ENCODE peak calls at places on chromosomes 13 and 19, in five cellular contexts. G is bronchial epithelial cell, E is astrocyte of the cerebellum, K is mucosa of descending colon, L is vagina. Z is an unnamed sample.

GRCh38 chr13:99968521-99969367 is 2.8 kb downstream of the ZIC5 start:
- DNase-seq in L (no peak), G (no peak), E (no peak), K (peak), Z (peak)

GRCh38 chr13:45747071-45747470 is 45.0 kb downstream of the CBY2 start:
- DNase-seq in G (no peak), L (no peak), K (no peak), E (no peak), Z (no peak)

GRCh38 chr19:13839938-13840750 is 36.8 kb upstream of the NANOS3 start:
- DNase-seq in K (peak), E (no peak), L (no peak), G (peak), Z (no peak)

GRCh38 chr19:4553092-4553695 is 6.3 kb downstream of the SEMA6B start:
- DNase-seq in K (no peak), E (no peak), L (no peak), G (no peak), Z (no peak)

GRCh38 chr13:20699715-20700114 is 3.8 kb upstream of the IL17D start:
- DNase-seq in L (no peak), E (no peak), K (no peak), G (no peak), Z (no peak)

GRCh38 chr13:41017153-41017552 is 2.0 kb downstream of the ELF1 start:
- DNase-seq in L (no peak), K (peak), G (no peak), E (no peak), Z (no peak)

GRCh38 chr19:28963481-28964245 is 249.3 kb downstream of the UQCRFS1 start:
- DNase-seq in G (no peak), L (no peak), E (no peak), K (no peak), Z (no peak)

GRCh38 chr19:57708641-57709354 is at the start of gene ZNF154:
- DNase-seq in G (peak), E (peak), L (no peak), K (peak), Z (peak)

GRCh38 chr19:814108-815078 is 7.4 kb downstream of the PLPPR3 start:
- DNase-seq in K (no peak), L (no peak), E (no peak), G (no peak), Z (no peak)

GRCh38 chr13:95355491-95355890 is 54.2 kb upstream of the ABCC4 start:
- DNase-seq in G (peak), K (no peak), E (peak), L (no peak), Z (no peak)

GRCh38 chr13:113880651-113881611 is 17.1 kb upstream of the GAS6 start:
- DNase-seq in E (no peak), G (peak), K (no peak), L (peak), Z (no peak)

GRCh38 chr13:35979378-35979911 is 151.7 kb downstream of the DCLK1 start:
- DNase-seq in L (no peak), E (peak), G (peak), K (peak), Z (no peak)

GRCh38 chr13:101785858-101786257 is 333.4 kb downstream of the ITGBL1 start:
- DNase-seq in L (no peak), K (no peak), G (peak), E (peak), Z (peak)
- TF ChIP-seq CTCF in L (no peak), K (no peak), G (peak), E (peak), Z (no peak)

DNA sequence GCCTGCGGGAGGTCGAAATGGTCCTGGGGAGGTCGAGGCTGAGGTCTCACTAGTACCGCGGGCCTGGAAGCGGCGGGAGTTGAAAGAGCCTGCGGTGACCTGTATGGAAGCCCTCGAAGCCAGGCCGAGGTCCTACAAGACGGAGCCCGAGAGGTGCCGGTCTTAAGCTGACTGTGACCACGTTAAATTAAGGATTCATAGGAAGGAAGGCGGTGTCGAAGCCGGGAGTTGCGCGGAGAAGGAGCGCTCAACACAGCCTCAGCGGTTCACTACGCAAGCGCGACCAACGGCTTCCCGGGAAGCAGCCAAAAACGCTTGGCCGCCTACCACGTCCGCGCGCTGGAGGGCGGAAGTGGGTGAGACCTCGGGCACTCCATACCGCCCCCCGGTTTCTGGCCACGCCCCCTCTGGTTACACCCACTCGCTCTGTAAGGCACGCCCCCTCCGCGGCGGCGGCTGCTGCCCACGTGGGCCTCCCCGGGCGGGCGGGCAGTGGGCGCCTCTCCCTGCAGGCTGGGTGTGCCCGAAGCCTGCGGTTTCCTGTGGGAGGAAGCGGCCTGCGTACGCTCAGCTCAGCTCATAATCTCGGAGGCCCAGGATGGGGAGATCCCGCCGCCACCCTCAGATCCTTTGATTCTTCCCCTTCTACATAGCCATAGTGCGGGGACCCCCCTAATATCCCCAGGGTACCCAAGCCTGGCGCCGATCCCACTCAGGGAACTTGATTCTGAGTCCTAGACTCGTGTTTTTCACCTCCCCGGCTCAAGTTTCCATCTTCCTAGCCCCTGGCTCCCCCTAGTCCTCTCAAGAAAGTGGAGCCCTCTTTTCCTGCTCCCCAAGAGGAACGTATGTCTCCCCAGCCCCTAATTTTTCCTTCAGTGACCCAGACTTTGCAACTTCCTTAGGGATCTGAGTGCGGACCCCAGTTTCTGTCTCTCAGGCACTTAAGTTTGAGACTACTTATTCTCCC is 3.4 kb upstream of the EMP3 start:
- DNase-seq in G (peak), K (peak), L (no peak), E (peak), Z (peak)
- TF ChIP-seq CTCF in G (peak), K (peak), L (no peak), E (no peak), Z (no peak)

GRCh38 chr19:32254128-32254527 is 91.3 kb upstream of the ZNF507 start:
- DNase-seq in G (no peak), E (no peak), K (no peak), L (peak), Z (no peak)

GRCh38 chr19:32258167-32258566 is 87.2 kb upstream of the ZNF507 start:
- DNase-seq in G (no peak), K (no peak), L (peak), E (no peak), Z (no peak)

GRCh38 chr19:32256341-32256975 is 89.0 kb upstream of the ZNF507 start:
- DNase-seq in E (no peak), K (no peak), G (no peak), L (peak), Z (no peak)

GRCh38 chr19:32255566-32256295 is 89.7 kb upstream of the ZNF507 start:
- DNase-seq in K (no peak), G (no peak), L (peak), E (no peak), Z (no peak)

GRCh38 chr19:32257326-32258073 is 87.9 kb upstream of the ZNF507 start:
- DNase-seq in E (no peak), K (no peak), L (peak), G (no peak), Z (no peak)
- TF ChIP-seq CTCF in E (no peak), K (no peak), L (no peak), G (no peak), Z (no peak)

DNA sequence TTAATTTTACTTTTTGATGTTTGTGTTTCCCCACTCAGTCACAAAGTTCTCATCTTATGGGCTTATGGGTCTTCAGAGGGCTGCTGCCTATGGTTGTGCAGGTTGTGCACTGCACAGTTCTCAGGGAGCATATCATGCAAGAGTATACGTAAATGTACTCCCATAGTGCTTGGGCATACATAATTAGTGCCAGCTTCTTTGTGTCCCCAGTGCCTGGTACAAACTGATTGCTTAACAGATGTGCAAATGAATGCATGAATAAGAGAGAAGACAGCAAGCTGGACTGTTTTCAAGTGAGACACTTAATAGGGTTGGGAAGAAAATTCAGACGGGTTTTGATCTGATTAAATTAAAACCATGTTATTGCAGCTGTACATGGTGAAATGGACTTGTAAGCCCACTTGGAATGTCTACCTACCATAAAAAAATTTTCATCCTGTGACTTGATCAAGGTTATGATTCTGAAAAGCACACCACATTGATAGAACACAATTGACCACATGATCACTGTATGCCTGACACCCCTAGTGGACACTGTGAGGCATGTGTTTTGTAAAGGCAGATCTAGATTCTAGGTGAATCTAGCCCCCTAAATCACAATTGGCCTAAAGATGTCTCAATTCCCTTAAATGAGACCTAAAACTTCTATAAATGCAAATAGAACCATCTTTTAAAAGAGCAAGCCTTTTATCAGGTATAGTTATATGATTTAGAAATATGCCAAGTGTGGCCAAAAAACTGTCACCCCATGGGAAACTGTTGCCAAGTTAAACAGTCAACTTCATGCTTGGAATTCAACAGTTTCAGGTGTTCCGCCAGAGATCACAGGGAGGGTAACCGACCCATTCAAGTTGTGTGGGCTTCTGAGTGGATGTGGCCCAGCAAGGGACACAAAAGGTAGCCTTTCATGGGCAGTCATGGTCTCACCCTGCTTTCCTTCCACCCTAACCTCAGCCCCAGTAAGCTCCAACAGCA is 27.9 kb downstream of the FAM124A start:
- DNase-seq in L (no peak), G (no peak), K (no peak), E (no peak), Z (no peak)
- TF ChIP-seq CTCF in L (no peak), G (peak), K (no peak), E (peak), Z (peak)

Z was measured in endothelial cell.